ENCODE peak calls at places on chromosome 13, in four cellular contexts. Q is A549, U is H1, I is ovary. S is an unnamed sample.

GRCh38 chr13:21986602-21987001 is 315.7 kb downstream of the FGF9 start:
- DNase-seq in Q (no peak), U (no peak), I (peak; percentile 24), S (peak; percentile 94)

GRCh38 chr13:110340812-110341444 is 33.8 kb downstream of the COL4A2 start:
- DNase-seq in Q (no peak), U (no peak), I (peak; percentile 75), S (peak; percentile 98)

GRCh38 chr13:49214917-49215376 is 5.2 kb upstream of the MLNR start:
- DNase-seq in Q (no peak), U (peak; percentile 59), I (no peak), S (no peak)

GRCh38 chr13:36096411-36097184 is 34.6 kb downstream of the DCLK1 start:
- DNase-seq in Q (no peak), U (no peak), I (no peak), S (no peak)

GRCh38 chr13:46332772-46333171 is 54.3 kb downstream of the RUBCNL start:
- DNase-seq in Q (no peak), U (no peak), I (no peak), S (no peak)

GRCh38 chr13:110390572-110390971 is 83.5 kb downstream of the COL4A2 start:
- DNase-seq in Q (no peak), U (no peak), I (no peak), S (no peak)

GRCh38 chr13:27751953-27752352 is 40.3 kb upstream of the GSX1 start:
- DNase-seq in Q (no peak), U (no peak), I (no peak), S (no peak)

GRCh38 chr13:23391752-23392151 is 41.8 kb downstream of the SACS start:
- DNase-seq in Q (no peak), U (no peak), I (no peak), S (no peak)

GRCh38 chr13:100667894-100668293 is 6.7 kb downstream of the TMTC4 start:
- DNase-seq in Q (no peak), U (no peak), I (no peak), S (no peak)

GRCh38 chr13:26540319-26540718 is 17.2 kb upstream of the WASF3 start:
- DNase-seq in Q (no peak), U (no peak), I (no peak), S (no peak)

GRCh38 chr13:110240943-110241342 is 66.0 kb downstream of the COL4A1 start:
- DNase-seq in Q (no peak), U (no peak), I (no peak), S (no peak)

GRCh38 chr13:106318941-106319411 is 216.5 kb downstream of the EFNB2 start:
- DNase-seq in Q (peak; percentile 4), U (no peak), I (no peak), S (no peak)

GRCh38 chr13:106326751-106327150 is 208.7 kb downstream of the EFNB2 start:
- DNase-seq in Q (no peak), U (no peak), I (no peak), S (no peak)

DNA sequence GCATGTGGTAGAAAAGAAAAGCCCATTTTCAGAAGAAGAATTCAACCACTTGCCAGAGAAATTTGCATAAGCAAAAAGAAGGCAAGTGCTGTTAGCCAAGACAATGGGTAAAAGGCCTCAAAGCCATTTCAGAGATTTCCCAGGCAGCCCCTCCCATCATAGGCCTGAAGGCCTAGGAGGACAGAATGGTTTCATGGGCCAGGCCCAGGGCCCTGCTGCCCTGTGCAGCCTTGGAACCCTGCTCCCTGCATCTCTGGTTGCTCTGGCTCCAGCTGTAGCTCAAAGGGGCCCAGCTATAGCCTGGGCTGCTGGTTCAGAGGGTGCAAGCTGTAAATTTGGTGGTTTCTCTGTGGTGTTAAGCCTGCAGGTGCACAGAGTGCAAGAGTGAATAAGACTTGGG is 212.8 kb downstream of the EFNB2 start:
- DNase-seq in Q (no peak), U (no peak), I (no peak), S (no peak)
- TF ChIP-seq EP300 in Q (no peak), U (no peak), I (no peak), S (no peak)

GRCh38 chr13:61466280-61466679 is 50.6 kb upstream of the PCDH20 start:
- DNase-seq in Q (no peak), U (no peak), I (no peak), S (no peak)

DNA sequence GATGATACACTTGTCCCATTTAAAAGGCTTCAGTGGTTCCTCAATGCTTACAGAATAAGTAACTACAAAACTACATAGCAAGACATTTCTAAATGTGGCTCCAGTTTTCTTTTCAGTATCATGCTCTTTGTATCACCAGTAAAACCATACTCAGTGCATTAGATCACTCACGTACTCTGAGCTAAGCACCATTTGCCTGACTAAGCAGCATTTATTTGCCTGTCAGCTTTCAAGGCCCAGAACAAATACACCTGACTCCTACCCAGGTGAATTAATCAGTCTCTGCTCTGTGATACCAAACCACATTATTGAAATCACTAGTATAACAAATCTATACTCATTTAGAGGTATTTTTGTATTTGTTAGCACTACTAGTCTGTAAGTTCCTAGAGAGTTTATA is 47.4 kb upstream of the PCDH20 start:
- DNase-seq in Q (no peak), U (no peak), I (no peak), S (no peak)
- TF ChIP-seq EP300 in Q (no peak), U (no peak), I (no peak), S (no peak)

GRCh38 chr13:93744033-93744432 is 517.4 kb downstream of the GPC6 start:
- DNase-seq in Q (no peak), U (no peak), I (no peak), S (no peak)
- TF ChIP-seq EP300 in Q (no peak), U (no peak), I (no peak), S (no peak)

GRCh38 chr13:51271528-51272070 is 49.4 kb downstream of the FAM124A start:
- DNase-seq in Q (no peak), U (peak; percentile 33), I (no peak), S (no peak)
- TF ChIP-seq EP300 in Q (no peak), U (no peak), I (no peak), S (no peak)

GRCh38 chr13:29955137-29955650 is 104.8 kb upstream of the UBL3 start:
- DNase-seq in Q (no peak), U (no peak), I (no peak), S (no peak)

GRCh38 chr13:29956771-29957170 is 106.4 kb upstream of the UBL3 start:
- DNase-seq in Q (no peak), U (no peak), I (no peak), S (no peak)

GRCh38 chr13:29954082-29955043 is 103.9 kb upstream of the UBL3 start:
- DNase-seq in Q (no peak), U (no peak), I (no peak), S (no peak)

GRCh38 chr13:29952245-29952644 is 101.8 kb upstream of the UBL3 start:
- DNase-seq in Q (no peak), U (no peak), I (no peak), S (no peak)

GRCh38 chr13:29953542-29953941 is 103.1 kb upstream of the UBL3 start:
- DNase-seq in Q (no peak), U (no peak), I (no peak), S (no peak)
- TF ChIP-seq EP300 in Q (no peak), U (no peak), I (no peak), S (no peak)

GRCh38 chr13:79451500-79451962 is 29.4 kb upstream of the NDFIP2 start:
- DNase-seq in Q (peak; percentile 13), U (no peak), I (no peak), S (no peak)
- TF ChIP-seq EP300 in Q (no peak), U (no peak), I (no peak), S (no peak)

GRCh38 chr13:67515895-67516294 is 285.8 kb upstream of the PCDH9 start:
- DNase-seq in Q (no peak), U (no peak), I (no peak), S (no peak)
- TF ChIP-seq EP300 in Q (no peak), U (no peak), I (no peak), S (no peak)

GRCh38 chr13:80000679-80001509 is 340.0 kb downstream of the SPRY2 start:
- DNase-seq in Q (no peak), U (no peak), I (no peak), S (no peak)
- TF ChIP-seq EP300 in Q (no peak), U (no peak), I (no peak), S (no peak)

DNA sequence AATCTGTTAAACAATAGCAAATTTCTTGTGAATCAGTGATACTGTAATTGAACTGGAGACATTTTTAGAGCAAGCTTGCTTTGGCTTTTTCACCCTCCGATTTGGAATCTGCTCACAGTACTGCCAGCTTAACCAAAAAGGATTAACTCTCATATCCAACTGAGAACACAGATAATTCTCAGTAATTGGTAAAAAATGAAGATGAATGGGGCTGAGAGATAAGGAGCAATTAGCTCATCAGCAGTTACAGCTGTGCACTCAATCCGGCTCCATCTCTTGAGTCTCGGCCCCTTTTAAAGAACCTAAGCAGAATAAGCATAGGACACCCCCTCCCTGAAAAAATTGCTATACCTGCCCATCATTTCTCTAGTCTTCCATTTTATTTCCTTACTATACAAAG is 242.4 kb downstream of the DACH1 start:
- DNase-seq in Q (no peak), U (no peak), I (no peak), S (no peak)
- TF ChIP-seq EP300 in Q (no peak), U (no peak), I (no peak), S (no peak)

GRCh38 chr13:72185756-72186155 is 318.8 kb upstream of the DACH1 start:
- DNase-seq in Q (no peak), U (no peak), I (no peak), S (no peak)

GRCh38 chr13:72174549-72174948 is 307.5 kb upstream of the DACH1 start:
- DNase-seq in Q (no peak), U (no peak), I (no peak), S (no peak)

GRCh38 chr13:72181661-72182060 is 314.7 kb upstream of the DACH1 start:
- DNase-seq in Q (no peak), U (no peak), I (no peak), S (no peak)

DNA sequence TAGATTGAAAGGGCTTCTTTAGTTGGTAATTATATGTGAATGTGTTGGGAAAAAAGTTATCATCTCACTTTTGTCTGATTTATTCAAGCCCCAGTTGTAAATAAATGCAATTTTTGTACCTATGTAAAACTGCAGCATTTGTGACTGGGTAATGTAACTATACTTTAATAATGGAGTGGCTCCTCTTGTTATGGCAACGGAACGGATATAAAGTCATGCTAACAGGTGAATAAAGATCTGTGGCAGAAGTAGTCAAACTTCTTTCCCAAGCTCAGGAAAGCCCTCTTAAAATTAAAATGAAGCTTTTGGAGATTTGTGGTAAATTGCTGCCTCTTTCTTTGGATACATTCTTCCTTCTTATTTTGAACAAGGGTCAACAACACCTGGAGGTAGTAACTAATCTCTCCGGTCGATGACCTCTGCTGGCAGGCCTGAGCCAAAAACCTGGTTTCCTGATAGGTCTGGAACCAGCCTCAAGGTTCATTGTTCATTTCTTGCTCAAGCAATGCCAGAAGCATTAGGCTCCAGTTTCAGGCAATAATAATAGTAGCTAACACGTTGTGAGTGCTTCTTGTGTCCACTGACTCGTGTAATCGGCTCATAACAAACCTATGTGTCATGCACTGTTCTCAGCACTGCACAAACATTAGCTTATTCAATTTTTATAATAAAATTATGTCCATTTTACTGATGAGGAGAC is 313.4 kb upstream of the DACH1 start:
- DNase-seq in Q (no peak), U (no peak), I (no peak), S (no peak)
- TF ChIP-seq EP300 in Q (no peak), U (no peak), I (no peak), S (no peak)

S was measured in sigmoid colon.